ENCODE peak calls at places on chromosome 9, in four cellular contexts. X is GM23338, J is PC-3, H is fibroblast of lung. I is an unnamed sample. For H3K36me3, the result is how much of the 10 kb centered on the place peaks cover.

GRCh38 chr9:127181315-127181580 is 58.8 kb upstream of the ANGPTL2 start:
- DNase-seq in J (no peak), X (no peak), H (no peak), I (no peak)

GRCh38 chr9:93288891-93289883 is 105.2 kb downstream of the WNK2 start:
- DNase-seq in X (peak), H (peak), J (peak), I (peak)

GRCh38 chr9:27377147-27377807 is 80.3 kb upstream of the EQTN start:
- DNase-seq in H (no peak), X (no peak), J (peak), I (peak)

GRCh38 chr9:27195191-27195590 is 86.2 kb downstream of the TEK start:
- DNase-seq in X (no peak), H (no peak), J (no peak), I (no peak)

GRCh38 chr9:99432075-99432474 is 210.0 kb downstream of the SEC61B start:
- DNase-seq in H (no peak), X (no peak), J (no peak), I (no peak)

GRCh38 chr9:134325813-134326753 is at the start of gene RXRA:
- DNase-seq in H (peak), X (peak), J (peak), I (peak)

GRCh38 chr9:134341306-134341705 is 15.1 kb downstream of the RXRA start:
- DNase-seq in H (no peak), J (no peak), X (no peak), I (no peak)

GRCh38 chr9:89905628-89906338 is 301.0 kb downstream of the GADD45G start:
- DNase-seq in X (peak), H (no peak), J (no peak), I (no peak)

GRCh38 chr9:34197756-34198711 is 19.2 kb downstream of the UBAP1 start:
- DNase-seq in X (peak), J (no peak), H (no peak), I (no peak)

GRCh38 chr9:83312543-83312942 is 225.7 kb downstream of the FRMD3 start:
- DNase-seq in H (no peak), X (no peak), J (no peak), I (peak)

GRCh38 chr9:91334053-91334452 is 27.7 kb downstream of the AUH start:
- DNase-seq in X (no peak), J (no peak), H (peak), I (peak)

GRCh38 chr9:76534031-76534430 is 75.0 kb downstream of the GCNT1 start:
- DNase-seq in J (no peak), H (peak), X (no peak), I (no peak)

GRCh38 chr9:101342595-101342994 is 42.2 kb downstream of the BAAT start:
- DNase-seq in H (no peak), X (no peak), J (no peak), I (no peak)

GRCh38 chr9:97740848-97741821 is 44.0 kb upstream of the XPA start:
- DNase-seq in X (peak), H (peak), J (no peak), I (peak)

GRCh38 chr9:114035221-114035844 is 42.8 kb downstream of the AMBP start:
- DNase-seq in X (no peak), H (no peak), J (no peak), I (no peak)

GRCh38 chr9:122370303-122370702 is 521 bp upstream of the PTGS1 start:
- DNase-seq in J (no peak), H (no peak), X (no peak), I (no peak)

GRCh38 chr9:98983295-98984268 is 39.9 kb downstream of the COL15A1 start:
- DNase-seq in X (no peak), J (no peak), H (peak), I (no peak)

GRCh38 chr9:114693248-114693895 is 11.4 kb upstream of the TEX48 start:
- DNase-seq in J (no peak), X (no peak), H (no peak), I (no peak)

GRCh38 chr9:71911061-71911907 is at the start of the genes ABHD17B and C9orf85:
- DNase-seq in H (peak), J (peak), X (peak), I (peak)

DNA sequence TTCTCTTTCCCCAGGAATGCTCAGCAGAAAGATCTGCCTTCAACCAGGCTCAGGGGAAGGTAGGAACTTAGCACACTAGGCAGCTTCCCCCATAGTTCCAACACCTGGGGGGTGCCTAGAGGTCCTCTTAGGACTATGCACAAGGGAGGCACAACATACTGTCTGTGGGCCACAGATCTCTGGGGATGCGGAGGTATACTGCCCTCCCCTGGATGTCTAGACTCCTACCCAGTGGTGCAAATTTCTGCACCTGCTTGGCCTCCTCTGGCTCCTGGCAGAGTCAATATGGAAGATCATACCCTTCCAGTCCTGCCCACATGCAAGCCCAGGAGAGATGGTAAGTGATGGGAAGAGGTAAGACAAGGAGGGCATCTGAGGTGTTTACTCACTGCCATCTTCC is 247.5 kb upstream of the DAPK1 start:
- DNase-seq in J (no peak), H (no peak), X (peak), I (no peak)
- TF ChIP-seq CTCF in J (no peak), H (no peak), X (peak), I (no peak)

DNA sequence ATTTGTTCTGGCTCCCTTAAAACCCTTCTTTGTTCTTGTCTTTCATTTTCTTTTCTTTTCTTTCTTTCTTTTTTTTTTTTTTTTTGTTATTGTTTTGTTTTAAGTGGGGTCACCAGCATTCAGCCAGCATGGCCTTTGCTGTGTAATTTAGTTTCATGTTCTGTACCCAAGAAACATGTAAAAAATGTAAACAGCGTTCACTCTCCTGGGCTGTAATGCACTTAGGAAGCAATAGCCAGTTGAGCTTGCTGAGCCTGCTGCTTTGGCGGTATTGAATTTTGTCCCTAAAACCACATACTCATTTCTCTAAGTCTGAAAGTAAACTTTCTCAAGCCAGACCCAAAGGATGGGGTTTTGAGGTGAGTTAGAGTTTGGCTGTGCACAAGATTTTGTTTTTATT is 158.6 kb downstream of the PAPPA start:
- DNase-seq in J (no peak), H (no peak), X (no peak), I (no peak)
- H3K36me3 ChIP-seq in J (under half), H (under half), X (under half), I (under half)

DNA sequence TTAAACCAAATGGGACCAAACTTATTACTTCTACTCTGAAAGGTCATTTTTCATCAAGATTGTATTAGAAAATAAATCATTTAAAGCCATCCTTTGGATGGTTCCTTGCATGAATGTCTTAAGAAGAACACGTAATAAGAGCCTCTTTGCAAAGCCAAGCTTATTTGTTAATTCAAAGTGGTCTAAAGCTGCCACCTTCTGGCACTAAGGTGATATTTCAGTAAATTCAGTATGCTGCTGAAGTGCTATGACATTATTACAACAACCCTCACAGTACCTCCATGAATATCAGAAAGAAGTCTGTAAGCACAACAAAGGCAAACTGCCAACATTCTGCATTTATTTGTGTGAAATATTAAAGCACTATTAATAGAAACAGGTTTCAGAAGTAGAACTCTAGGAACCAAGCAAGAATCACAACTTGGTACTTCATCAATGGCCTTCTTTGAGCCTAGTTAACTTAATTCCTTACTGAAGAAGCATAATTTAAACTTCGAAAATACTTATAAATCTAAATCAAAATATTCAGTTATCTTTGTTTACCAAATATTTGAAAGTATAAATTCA is 53.1 kb upstream of the TYRP1 start:
- DNase-seq in J (peak), H (peak), X (peak), I (peak)
- TF ChIP-seq CTCF in J (peak), H (peak), X (peak), I (peak)

GRCh38 chr9:135825435-135826187 is 81.7 kb downstream of the CAMSAP1 start:
- DNase-seq in X (no peak), J (no peak), H (no peak), I (no peak)
- H3K36me3 ChIP-seq in X (under half), J (under half), H (under half), I (under half)

I was measured in bronchial epithelial cell.